ENCODE peak calls at places on chromosomes 2 and 18, in seven cellular contexts. V is GM23338; T is CD4-positive, CD25-positive, alpha-beta regulatory T cell; C is body of pancreas; L is stomach; X is lung; W is spleen. I is an unnamed sample.

GRCh38 chr2:224101820-224102630 is 62.9 kb upstream of the SERPINE2 start:
- DNase-seq in V (no peak), T (no peak), C (no peak), L (no peak), X (peak; percentile 20), W (no peak), I (peak; percentile 11)

GRCh38 chr2:26458365-26459042 is 19.4 kb downstream of the OTOF start:
- DNase-seq in V (no peak), T (no peak), C (no peak), L (no peak), X (no peak), W (peak; percentile 39), I (no peak)

GRCh38 chr2:185201063-185201462 is 537.5 kb upstream of the FSIP2 start:
- DNase-seq in V (no peak), T (no peak), C (no peak), L (no peak), X (no peak), W (no peak), I (no peak)

GRCh38 chr18:31427010-31427409 is 20.5 kb upstream of the DSG3 start:
- DNase-seq in V (no peak), T (no peak), C (no peak), L (no peak), X (no peak), W (no peak), I (no peak)

GRCh38 chr2:129690049-129690448 is 289.4 kb upstream of the RAB6C start:
- DNase-seq in V (no peak), T (no peak), C (no peak), L (no peak), X (no peak), W (no peak), I (no peak)

GRCh38 chr2:64448069-64448468 is 5.9 kb upstream of the LGALSL start:
- DNase-seq in V (no peak), T (no peak), C (no peak), L (no peak), X (no peak), W (no peak), I (no peak)

GRCh38 chr2:26605195-26605968 is 35.8 kb downstream of the CIB4 start:
- DNase-seq in V (peak; percentile 91), T (peak; percentile 17), C (peak; percentile 39), L (no peak), X (no peak), W (peak; percentile 48), I (peak; percentile 75)

GRCh38 chr2:40371525-40372277 is 80.2 kb downstream of the SLC8A1 start:
- DNase-seq in V (peak; percentile 57), T (no peak), C (peak; percentile 7), L (no peak), X (no peak), W (no peak), I (peak; percentile 41)

GRCh38 chr2:64052468-64053241 is 33.4 kb upstream of the VPS54 start:
- DNase-seq in V (no peak), T (peak; percentile 33), C (no peak), L (no peak), X (no peak), W (no peak), I (no peak)

GRCh38 chr2:24351981-24352380 is 8.4 kb downstream of the ITSN2 start:
- DNase-seq in V (no peak), T (no peak), C (no peak), L (no peak), X (no peak), W (no peak), I (no peak)

GRCh38 chr18:8548186-8548585 is 61.1 kb upstream of the RAB12 start:
- DNase-seq in V (no peak), T (no peak), C (no peak), L (no peak), X (no peak), W (no peak), I (no peak)

GRCh38 chr2:57899898-57900297 is 146.7 kb upstream of the VRK2 start:
- DNase-seq in V (no peak), T (no peak), C (no peak), L (no peak), X (no peak), W (no peak), I (no peak)

GRCh38 chr2:218638372-218638771 is 21.1 kb downstream of the ZNF142 start:
- DNase-seq in V (no peak), T (no peak), C (no peak), L (no peak), X (no peak), W (no peak), I (no peak)

GRCh38 chr2:158099716-158100115 is 2.0 kb upstream of the UPP2 start:
- DNase-seq in V (no peak), T (no peak), C (peak; percentile 18), L (no peak), X (no peak), W (no peak), I (no peak)

GRCh38 chr18:50748243-50749229 is 71.3 kb downstream of the MRO start:
- DNase-seq in V (peak; percentile 31), T (no peak), C (no peak), L (no peak), X (no peak), W (no peak), I (peak; percentile 43)

GRCh38 chr2:140988597-140988996 is 1142.2 kb downstream of the LRP1B start:
- DNase-seq in V (no peak), T (no peak), C (no peak), L (no peak), X (no peak), W (no peak), I (no peak)

GRCh38 chr2:128395640-128396499 is 77.2 kb upstream of the HS6ST1 start:
- DNase-seq in V (peak; percentile 43), T (no peak), C (no peak), L (peak; percentile 20), X (no peak), W (peak; percentile 61), I (peak; percentile 37)

GRCh38 chr2:50207881-50208280 is 824.1 kb downstream of the NRXN1 start:
- DNase-seq in V (no peak), T (no peak), C (no peak), L (no peak), X (no peak), W (no peak), I (no peak)

GRCh38 chr2:152598975-152599724 is 118.1 kb downstream of the PRPF40A start:
- DNase-seq in V (no peak), T (no peak), C (no peak), L (no peak), X (no peak), W (no peak), I (no peak)

GRCh38 chr2:98912221-98912851 is 23.7 kb downstream of the CRACDL start:
- DNase-seq in V (no peak), T (no peak), C (peak; percentile 88), L (peak; percentile 66), X (peak; percentile 48), W (peak; percentile 66), I (peak; percentile 62)

GRCh38 chr2:136985044-136985443 is 219.7 kb downstream of the THSD7B start:
- DNase-seq in V (no peak), T (no peak), C (no peak), L (no peak), X (peak; percentile 34), W (no peak), I (peak; percentile 11)

GRCh38 chr2:95377724-95378123 is 24.8 kb upstream of the FAHD2A start:
- DNase-seq in V (no peak), T (no peak), C (no peak), L (no peak), X (no peak), W (no peak), I (no peak)

GRCh38 chr2:165499131-165499530 is 29.6 kb downstream of the CSRNP3 start:
- DNase-seq in V (no peak), T (no peak), C (no peak), L (no peak), X (no peak), W (no peak), I (no peak)

GRCh38 chr2:20349457-20350034 is 1.1 kb downstream of the PUM2 start:
- DNase-seq in V (no peak), T (no peak), C (no peak), L (no peak), X (no peak), W (no peak), I (no peak)

GRCh38 chr2:20350105-20350712 is 435 bp downstream of the PUM2 start:
- DNase-seq in V (peak; percentile 75), T (peak; percentile 68), C (peak; percentile 63), L (peak; percentile 37), X (no peak), W (peak; percentile 93), I (peak; percentile 75)

GRCh38 chr2:20348542-20348941 is 2.1 kb downstream of the PUM2 start:
- DNase-seq in V (no peak), T (no peak), C (peak; percentile 23), L (no peak), X (no peak), W (no peak), I (no peak)

GRCh38 chr2:20343128-20343527 is 7.5 kb downstream of the PUM2 start:
- DNase-seq in V (no peak), T (no peak), C (no peak), L (no peak), X (no peak), W (no peak), I (no peak)

GRCh38 chr2:20346565-20347127 is 4.0 kb downstream of the PUM2 start:
- DNase-seq in V (no peak), T (no peak), C (no peak), L (no peak), X (no peak), W (no peak), I (no peak)
- H3K27ac ChIP-seq in V (no peak overlapping the region), T (no peak overlapping the region), C (peak overlapping the region; percentile 51), L (peak overlapping the region; percentile 25), X (no peak overlapping the region), W (no peak overlapping the region), I (peak overlapping the region; percentile 13)

DNA sequence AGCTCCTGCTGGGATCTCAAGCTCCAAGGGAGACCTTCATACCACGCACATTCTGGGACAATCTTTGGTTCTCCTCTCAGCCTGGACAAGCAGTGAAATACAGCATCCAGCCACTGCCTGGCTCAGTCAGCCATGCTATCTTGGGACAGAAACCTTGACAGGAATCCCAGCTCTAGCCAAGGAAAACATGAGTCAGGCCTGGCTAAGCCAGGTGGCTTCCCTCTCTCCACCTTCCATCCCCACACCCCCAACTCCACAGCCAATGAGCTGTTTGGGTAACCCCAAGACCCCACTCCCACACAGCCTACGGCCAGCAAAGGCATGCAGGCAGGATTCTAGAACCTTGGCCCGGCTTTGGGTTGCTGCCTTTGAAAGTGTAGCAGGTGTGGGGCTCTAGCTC is 64.9 kb downstream of the MCFD2 start:
- DNase-seq in V (no peak), T (no peak), C (peak; percentile 77), L (peak; percentile 71), X (no peak), W (no peak), I (peak; percentile 47)
- H3K27ac ChIP-seq in V (no peak overlapping the region), T (no peak overlapping the region), C (peak overlapping the region; percentile 88), L (peak overlapping the region; percentile 84), X (peak overlapping the region; percentile 82), W (peak overlapping the region; percentile 80), I (peak overlapping the region; percentile 98)

DNA sequence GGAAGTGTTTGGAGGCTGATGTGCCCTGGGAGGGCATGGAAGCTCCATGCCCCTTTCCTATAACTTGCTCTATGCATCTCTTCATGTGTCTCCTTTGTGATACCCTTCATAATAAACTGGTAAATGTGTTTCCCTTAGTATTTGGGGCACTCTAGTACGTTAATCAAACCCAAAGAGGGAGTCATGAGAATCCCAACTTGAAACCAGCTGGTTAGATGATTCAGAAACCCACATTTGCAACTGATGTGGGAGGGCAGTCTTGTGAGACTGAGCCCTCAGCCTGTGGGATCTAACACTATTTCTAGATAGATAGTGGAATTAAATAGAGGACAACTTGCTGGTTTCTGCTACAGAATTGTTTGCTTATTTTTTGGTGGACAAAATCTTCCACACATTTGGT is 20.3 kb downstream of the ANKRD30B start:
- DNase-seq in V (no peak), T (no peak), C (no peak), L (no peak), X (no peak), W (no peak), I (no peak)
- H3K27ac ChIP-seq in V (no peak overlapping the region), T (no peak overlapping the region), C (no peak overlapping the region), L (no peak overlapping the region), X (no peak overlapping the region), W (no peak overlapping the region), I (no peak overlapping the region)

GRCh38 chr2:101820519-101820918 is 123.0 kb downstream of the MAP4K4 start:
- DNase-seq in V (no peak), T (no peak), C (no peak), L (no peak), X (no peak), W (no peak), I (peak; percentile 63)
- H3K27ac ChIP-seq in V (no peak overlapping the region), T (peak overlapping the region; percentile 17), C (no peak overlapping the region), L (no peak overlapping the region), X (peak overlapping the region; percentile 56), W (no peak overlapping the region), I (peak overlapping the region; percentile 38)